ENCODE peak calls at places on chromosomes 13 and 19, in four cellular contexts. O is adrenal gland; B is heart right ventricle; I is effector memory CD4-positive, alpha-beta T cell. A is an unnamed sample.

GRCh38 chr19:44875666-44876418 is 15.2 kb upstream of the TOMM40 start:
- DNase-seq in I (no peak), B (no peak), O (no peak), A (no peak)

GRCh38 chr19:52336117-52336811 is at the start of gene ZNF610:
- DNase-seq in O (peak), I (peak), B (peak), A (peak)

GRCh38 chr13:21395953-21396352 is 63.1 kb downstream of the ZDHHC20 start:
- DNase-seq in B (no peak), I (no peak), O (no peak), A (no peak)

GRCh38 chr13:47904239-47904638 is 96.8 kb downstream of the SUCLA2 start:
- DNase-seq in B (no peak), I (no peak), O (no peak), A (no peak)

GRCh38 chr13:28040977-28041376 is 52.5 kb upstream of the URAD start:
- DNase-seq in I (no peak), B (no peak), O (no peak), A (no peak)

GRCh38 chr13:26459276-26460131 is 98.0 kb upstream of the WASF3 start:
- DNase-seq in B (peak), I (no peak), O (no peak), A (peak)

GRCh38 chr19:42440357-42441046 is 2.2 kb downstream of the CXCL17 start:
- DNase-seq in I (peak), O (peak), B (peak), A (peak)

GRCh38 chr13:50948576-50948975 is 39.0 kb downstream of the RNASEH2B start:
- DNase-seq in I (no peak), O (no peak), B (no peak), A (no peak)

GRCh38 chr13:98921786-98922185 is 56.1 kb downstream of the DOCK9 start:
- DNase-seq in O (no peak), I (no peak), B (no peak), A (no peak)

GRCh38 chr19:4069331-4069959 is 2.7 kb upstream of the ZBTB7A start:
- DNase-seq in I (no peak), O (no peak), B (no peak), A (peak)

GRCh38 chr19:1941146-1942077 is at the start of gene CSNK1G2:
- DNase-seq in O (peak), I (no peak), B (no peak), A (peak)

GRCh38 chr19:18321729-18322091 is 1.2 kb downstream of the LSM4 start:
- DNase-seq in O (no peak), B (no peak), I (no peak), A (no peak)

GRCh38 chr19:15091918-15092753 is 10.1 kb downstream of the OR1I1 start:
- DNase-seq in I (no peak), B (peak), O (peak), A (peak)

GRCh38 chr13:31918707-31919106 is 112.9 kb upstream of the FRY start:
- DNase-seq in O (no peak), I (no peak), B (no peak), A (no peak)

GRCh38 chr19:46201413-46202310 is 27.9 kb upstream of the IGFL1 start:
- DNase-seq in I (no peak), B (no peak), O (peak), A (no peak)

GRCh38 chr19:39052243-39052746 is 19.9 kb upstream of the FBXO27 start:
- DNase-seq in I (peak), O (peak), B (peak), A (peak)

GRCh38 chr13:49586717-49587116 is 1.4 kb upstream of the RCBTB1 start:
- DNase-seq in O (no peak), B (no peak), I (no peak), A (no peak)

GRCh38 chr19:13884726-13885591 is 8.0 kb downstream of the NANOS3 start:
- DNase-seq in O (no peak), I (no peak), B (no peak), A (no peak)

GRCh38 chr19:18500820-18501219 is 21.1 kb downstream of the ELL start:
- DNase-seq in B (peak), O (no peak), I (no peak), A (peak)

GRCh38 chr13:21616205-21616604 is 12.2 kb upstream of the MICU2 start:
- DNase-seq in I (no peak), B (no peak), O (no peak), A (no peak)

GRCh38 chr19:17406039-17406886 is 833 bp upstream of the BST2 start:
- DNase-seq in B (no peak), I (no peak), O (no peak), A (no peak)

GRCh38 chr19:12695090-12695489 is 1.3 kb downstream of the FBXW9 start:
- DNase-seq in B (no peak), O (no peak), I (no peak), A (no peak)

GRCh38 chr19:12695997-12696365 is 450 bp downstream of the FBXW9 start:
- DNase-seq in O (no peak), B (no peak), I (no peak), A (no peak)

GRCh38 chr19:12695514-12695913 is 917 bp downstream of the FBXW9 start:
- DNase-seq in O (no peak), I (no peak), B (no peak), A (no peak)

GRCh38 chr19:12692960-12693359 is 3.5 kb downstream of the FBXW9 start:
- DNase-seq in I (no peak), O (no peak), B (no peak), A (no peak)

DNA sequence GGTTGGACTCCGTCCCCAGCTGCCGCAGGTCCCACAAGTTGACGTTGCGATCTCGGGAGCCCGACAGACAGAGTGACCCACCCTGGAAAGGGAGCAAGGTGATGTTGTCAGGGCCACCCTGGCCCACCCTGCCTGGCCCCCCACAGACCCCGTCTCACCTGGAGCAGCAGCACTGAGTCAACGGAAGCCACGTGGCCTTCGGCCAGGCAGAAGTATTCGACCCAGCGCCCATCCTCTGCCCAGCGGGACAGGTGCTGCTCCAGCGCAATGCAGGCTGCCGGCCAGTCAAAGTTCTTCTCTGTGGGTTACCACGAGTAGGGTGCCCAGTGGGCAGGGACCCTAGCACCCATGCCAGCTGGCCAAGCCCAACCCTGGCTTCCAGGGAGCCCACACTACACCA is 1.8 kb downstream of the FBXW9 start:
- DNase-seq in O (no peak), I (no peak), B (no peak), A (no peak)
- H3K4me3 ChIP-seq in O (no peak), I (no peak), B (no peak), A (no peak)

GRCh38 chr19:31348416-31349159 is 648 bp downstream of the TSHZ3 start:
- DNase-seq in O (no peak), B (peak), I (no peak), A (no peak)

GRCh38 chr19:31346184-31346583 is 3.1 kb downstream of the TSHZ3 start:
- DNase-seq in O (no peak), I (no peak), B (no peak), A (no peak)

GRCh38 chr19:31347828-31348314 is 1.4 kb downstream of the TSHZ3 start:
- DNase-seq in O (no peak), I (no peak), B (no peak), A (no peak)

GRCh38 chr19:31346660-31347059 is 2.6 kb downstream of the TSHZ3 start:
- DNase-seq in B (no peak), I (no peak), O (no peak), A (no peak)

GRCh38 chr19:31347356-31347755 is 1.9 kb downstream of the TSHZ3 start:
- DNase-seq in B (no peak), I (no peak), O (no peak), A (no peak)
- H3K4me3 ChIP-seq in B (no peak), I (no peak), O (no peak), A (no peak)

GRCh38 chr19:49486710-49487276 is 615 bp upstream of the RPL13A start:
- DNase-seq in I (no peak), O (no peak), B (no peak), A (no peak)
- H3K4me3 ChIP-seq in I (no peak), O (no peak), B (no peak), A (no peak)

DNA sequence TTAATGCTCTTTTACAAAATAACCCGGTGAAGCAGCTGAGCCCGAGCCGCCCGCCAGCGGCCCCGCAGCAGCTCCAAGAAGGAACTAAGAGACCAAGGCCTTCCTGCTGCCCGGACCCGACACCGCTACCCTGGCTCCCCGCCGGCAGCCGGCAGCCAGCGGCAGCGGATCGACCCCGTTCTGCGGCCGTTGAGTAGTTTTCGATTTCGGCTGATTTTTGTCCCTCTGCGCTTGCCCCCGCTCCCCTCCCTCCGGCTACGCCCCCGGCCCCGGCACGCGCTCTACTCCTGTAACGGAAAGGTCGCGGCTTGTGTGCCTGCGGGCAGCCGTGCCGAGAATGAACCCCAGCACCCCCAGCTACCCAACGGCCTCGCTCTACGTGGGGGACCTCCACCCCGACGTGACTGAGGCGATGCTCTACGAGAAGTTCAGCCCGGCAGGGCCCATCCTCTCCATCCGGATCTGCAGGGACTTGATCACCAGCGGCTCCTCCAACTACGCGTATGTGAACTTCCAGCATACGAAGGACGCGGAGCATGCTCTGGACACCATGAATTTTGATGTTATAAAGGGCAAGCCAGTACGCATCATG is at the start of gene PABPC3:
- DNase-seq in O (no peak), B (no peak), I (no peak), A (no peak)
- H3K4me3 ChIP-seq in O (no peak), B (no peak), I (no peak), A (no peak)

GRCh38 chr19:7680606-7681335 is at the start of gene TRAPPC5:
- DNase-seq in I (peak), O (peak), B (peak), A (peak)

GRCh38 chr19:7679017-7679720 is 1.5 kb upstream of the TRAPPC5 start:
- DNase-seq in I (peak), B (no peak), O (no peak), A (peak)

GRCh38 chr19:7681336-7682174 is 922 bp downstream of the TRAPPC5 start:
- DNase-seq in I (peak), O (peak), B (peak), A (peak)

GRCh38 chr19:7677664-7678311 is 898 bp downstream of the MCEMP1 start:
- DNase-seq in B (no peak), I (no peak), O (no peak), A (no peak)

GRCh38 chr19:7679771-7680605 is 645 bp upstream of the TRAPPC5 start:
- DNase-seq in O (no peak), B (no peak), I (no peak), A (no peak)
- H3K4me3 ChIP-seq in O (no peak), B (no peak), I (peak), A (peak)

GRCh38 chr19:34480971-34481821 is at the start of gene WTIP:
- DNase-seq in I (no peak), O (peak), B (peak), A (peak)
- H3K4me3 ChIP-seq in I (no peak), O (no peak), B (peak), A (peak)

A was measured in Peyer's patch.